ENCODE peak calls at places on chromosomes 1 and 21, in nine cellular contexts. T, R, X, P, M, V, H, F and Y are unnamed samples. For H3K9me3, the result is how much of the 10 kb centered on the place peaks cover.

GRCh38 chr1:9687876-9688582 is 36.5 kb downstream of the PIK3CD start:
- DNase-seq in H (peak), X (peak), R (no peak), V (no peak), P (peak), T (no peak), M (peak), F (no peak), Y (no peak)

GRCh38 chr1:201539561-201540404 is 856 bp downstream of the NAV1 start:
- DNase-seq in T (peak), M (no peak), H (peak), V (no peak), X (no peak), P (peak), F (no peak), R (peak), Y (peak)

GRCh38 chr1:54311506-54311905 is 94.7 kb downstream of the SSBP3 start:
- DNase-seq in M (no peak), V (no peak), H (no peak), T (no peak), R (no peak), X (no peak), F (no peak), P (no peak), Y (no peak)

GRCh38 chr1:208110296-208110695 is 133.9 kb downstream of the PLXNA2 start:
- DNase-seq in F (no peak), V (no peak), R (no peak), T (no peak), X (no peak), M (no peak), H (no peak), P (no peak), Y (no peak)

GRCh38 chr1:37423810-37424209 is 50.6 kb upstream of the ZC3H12A start:
- DNase-seq in M (peak), P (no peak), F (no peak), X (no peak), H (no peak), V (no peak), R (no peak), T (no peak), Y (peak)

GRCh38 chr1:20723159-20723536 is 5.3 kb upstream of the KIF17 start:
- DNase-seq in P (no peak), M (no peak), X (no peak), R (no peak), H (no peak), T (no peak), V (no peak), F (no peak), Y (no peak)

GRCh38 chr1:36055706-36056105 is 28.2 kb upstream of the TEKT2 start:
- DNase-seq in R (no peak), H (no peak), M (no peak), X (no peak), P (no peak), T (no peak), F (no peak), V (no peak), Y (no peak)

GRCh38 chr1:147647796-147648633 is 22.3 kb downstream of the ACP6 start:
- DNase-seq in V (no peak), R (no peak), P (no peak), X (no peak), M (no peak), H (no peak), T (no peak), F (no peak), Y (no peak)

GRCh38 chr1:231810415-231810814 is 183.8 kb downstream of the DISC1 start:
- DNase-seq in M (no peak), R (no peak), X (no peak), H (no peak), P (no peak), T (no peak), F (no peak), V (no peak), Y (no peak)

GRCh38 chr21:33025106-33025470 is 647 bp upstream of the OLIG2 start:
- DNase-seq in V (no peak), M (no peak), T (no peak), F (no peak), H (no peak), P (no peak), X (no peak), R (no peak), Y (no peak)

GRCh38 chr1:109527846-109528245 is 11.8 kb upstream of the GPR61 start:
- DNase-seq in F (no peak), P (no peak), M (no peak), H (no peak), T (no peak), X (no peak), R (no peak), V (no peak), Y (no peak)

GRCh38 chr1:4052657-4053056 is 152.6 kb upstream of the C1orf174 start:
- DNase-seq in R (no peak), T (no peak), F (no peak), M (no peak), P (no peak), H (peak), X (no peak), V (no peak), Y (no peak)

GRCh38 chr1:167095368-167095767 is 1.5 kb downstream of the STYXL2 start:
- DNase-seq in P (peak), X (peak), F (no peak), R (peak), H (no peak), T (no peak), M (no peak), V (no peak), Y (no peak)

GRCh38 chr21:46195595-46196195 is 11.4 kb upstream of the SPATC1L start:
- DNase-seq in M (no peak), X (no peak), P (no peak), R (no peak), V (no peak), H (peak), F (no peak), T (peak), Y (no peak)

GRCh38 chr1:218865591-218865990 is 308.1 kb upstream of the LYPLAL1 start:
- DNase-seq in H (no peak), T (no peak), P (peak), F (no peak), M (no peak), R (peak), X (peak), V (no peak), Y (peak)

GRCh38 chr1:228456252-228457016 is 30.7 kb upstream of the RNF187 start:
- DNase-seq in M (no peak), T (no peak), X (no peak), H (no peak), V (no peak), P (no peak), F (no peak), R (no peak), Y (no peak)

GRCh38 chr21:9839011-9839661 is 682.2 kb upstream of the TPTE start:
- DNase-seq in X (no peak), M (peak), R (no peak), T (peak), P (peak), H (peak), F (no peak), V (no peak), Y (peak)

GRCh38 chr1:17763995-17764394 is 8.9 kb downstream of the ACTL8 start:
- DNase-seq in T (no peak), H (no peak), F (no peak), V (no peak), P (no peak), X (no peak), R (no peak), M (peak), Y (no peak)

GRCh38 chr1:17757426-17757825 is 2.3 kb downstream of the ACTL8 start:
- DNase-seq in H (no peak), P (no peak), T (no peak), X (no peak), V (no peak), F (no peak), R (no peak), M (no peak), Y (no peak)

GRCh38 chr1:17762313-17762712 is 7.2 kb downstream of the ACTL8 start:
- DNase-seq in V (no peak), M (peak), X (no peak), T (no peak), P (no peak), F (no peak), R (no peak), H (no peak), Y (no peak)

GRCh38 chr1:17755120-17755519 is at the start of gene ACTL8:
- DNase-seq in P (no peak), V (no peak), F (no peak), H (no peak), T (no peak), R (no peak), M (peak), X (no peak), Y (peak)

GRCh38 chr1:17759114-17759513 is 4.0 kb downstream of the ACTL8 start:
- DNase-seq in H (no peak), M (peak), R (peak), P (no peak), X (no peak), F (no peak), T (no peak), V (no peak), Y (peak)
- H3K9me3 ChIP-seq in H (under half), M (under half), R (under half), P (under half), X (under half), F (under half), T (half or more), V (under half), Y (under half)

GRCh38 chr1:248756151-248756550 is 592 bp upstream of the LYPD8 start:
- DNase-seq in V (no peak), R (no peak), X (no peak), P (no peak), T (no peak), M (no peak), F (no peak), H (no peak), Y (no peak)
- H3K9me3 ChIP-seq in V (under half), R (under half), X (under half), P (under half), T (under half), M (under half), F (under half), H (under half), Y (under half)

GRCh38 chr21:38123626-38124025 is 133.2 kb upstream of the KCNJ15 start:
- DNase-seq in V (no peak), R (no peak), H (no peak), X (no peak), M (no peak), T (no peak), P (no peak), F (no peak), Y (no peak)

GRCh38 chr21:38120984-38121855 is 135.6 kb upstream of the KCNJ15 start:
- DNase-seq in T (no peak), R (no peak), V (no peak), X (no peak), M (no peak), P (no peak), H (no peak), F (no peak), Y (peak)

GRCh38 chr21:38115870-38116269 is 140.9 kb upstream of the KCNJ15 start:
- DNase-seq in V (no peak), T (no peak), M (no peak), P (no peak), F (no peak), R (no peak), X (no peak), H (no peak), Y (no peak)

GRCh38 chr21:38121888-38122705 is 134.7 kb upstream of the KCNJ15 start:
- DNase-seq in F (no peak), X (no peak), R (no peak), P (no peak), H (no peak), M (no peak), V (no peak), T (no peak), Y (no peak)

DNA sequence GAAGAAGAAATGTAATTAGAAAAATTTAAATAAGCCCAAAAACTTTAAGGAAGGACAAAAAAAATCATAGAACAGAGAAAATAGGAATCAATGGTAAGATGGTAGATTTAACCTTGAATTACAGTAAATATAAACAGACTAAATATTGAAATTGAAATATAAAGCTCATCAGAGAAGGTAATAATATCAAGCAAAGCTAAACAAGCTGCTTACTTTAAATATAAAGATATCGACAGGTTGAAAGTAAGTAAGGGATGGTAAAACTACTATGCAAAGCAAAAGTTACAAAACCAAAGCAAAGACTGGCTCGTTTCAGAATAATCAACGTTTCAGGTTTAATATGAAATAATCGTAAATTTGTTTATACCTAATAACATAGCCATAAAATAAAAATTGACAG is 137.0 kb upstream of the KCNJ15 start:
- DNase-seq in M (no peak), H (no peak), T (no peak), X (no peak), F (no peak), P (no peak), R (no peak), V (no peak), Y (no peak)
- H3K9me3 ChIP-seq in M (under half), H (under half), T (under half), X (under half), F (under half), P (under half), R (under half), V (under half), Y (under half)

DNA sequence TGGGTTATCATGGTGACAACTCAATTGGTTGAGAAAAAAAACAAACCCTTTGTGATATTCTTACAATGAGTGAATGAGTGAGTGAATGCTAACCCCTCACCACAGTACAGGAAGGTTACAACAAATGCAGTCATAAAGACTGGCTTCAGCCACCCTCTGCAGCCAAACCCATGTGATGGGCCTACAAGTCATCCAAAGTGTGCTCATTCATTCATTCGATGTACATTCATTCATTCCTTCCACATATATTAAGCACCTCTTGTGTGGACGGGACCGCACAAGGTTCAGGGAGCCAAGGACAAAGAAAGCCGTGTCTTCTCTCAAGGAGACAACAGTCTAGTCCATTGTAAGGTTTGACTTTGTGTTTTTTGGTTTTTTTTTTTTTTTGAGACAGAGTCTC is 49.4 kb downstream of the WDR4 start:
- DNase-seq in X (no peak), T (no peak), H (no peak), R (no peak), F (no peak), M (peak), P (no peak), V (no peak), Y (no peak)
- H3K9me3 ChIP-seq in X (under half), T (under half), H (under half), R (under half), F (under half), M (under half), P (under half), V (under half), Y (under half)

GRCh38 chr1:125085720-125086591 is 3901.2 kb downstream of the SRGAP2C start:
- DNase-seq in R (no peak), F (no peak), T (no peak), P (no peak), V (no peak), H (peak), M (peak), X (no peak), Y (no peak)

DNA sequence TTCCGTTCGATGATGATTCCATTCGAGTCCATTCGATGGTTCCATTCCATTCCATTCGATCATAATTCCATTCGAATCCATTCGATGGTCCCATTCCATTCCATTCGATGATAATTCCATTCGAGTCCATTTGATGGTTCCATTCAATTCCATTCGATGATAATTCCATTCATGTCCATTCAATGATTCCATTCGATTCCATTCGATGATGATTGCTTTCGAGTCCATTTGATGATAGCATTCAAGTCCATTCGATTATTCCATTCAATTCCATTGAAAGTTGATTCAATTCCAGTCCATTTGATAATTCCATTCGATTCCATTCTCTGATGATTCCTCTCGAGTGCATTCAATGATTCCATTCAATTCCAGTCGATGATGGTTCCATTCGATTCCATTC is 3895.3 kb downstream of the SRGAP2C start:
- DNase-seq in T (no peak), F (no peak), M (no peak), X (no peak), H (no peak), P (no peak), R (no peak), V (no peak), Y (no peak)
- H3K9me3 ChIP-seq in T (under half), F (under half), M (under half), X (half or more), H (under half), P (half or more), R (under half), V (under half), Y (under half)

GRCh38 chr21:15383588-15383987 is 318.8 kb upstream of the NRIP1 start:
- DNase-seq in X (no peak), V (no peak), P (no peak), F (no peak), T (no peak), M (no peak), H (no peak), R (no peak), Y (no peak)
- H3K9me3 ChIP-seq in X (under half), V (under half), P (under half), F (under half), T (under half), M (under half), H (under half), R (under half), Y (under half)

GRCh38 chr21:14070049-14070893 is 140.5 kb downstream of the LIPI start:
- DNase-seq in R (no peak), T (peak), V (no peak), M (no peak), F (no peak), P (no peak), H (no peak), X (no peak), Y (no peak)

GRCh38 chr21:14072761-14073535 is 137.8 kb downstream of the LIPI start:
- DNase-seq in X (no peak), P (no peak), R (no peak), T (no peak), F (no peak), H (no peak), V (no peak), M (no peak), Y (no peak)

GRCh38 chr21:14071902-14072734 is 138.6 kb downstream of the LIPI start:
- DNase-seq in V (no peak), F (no peak), T (no peak), R (no peak), X (no peak), H (no peak), M (no peak), P (no peak), Y (no peak)

GRCh38 chr21:14073615-14074014 is 137.1 kb downstream of the LIPI start:
- DNase-seq in X (no peak), R (no peak), P (no peak), F (no peak), M (no peak), V (no peak), H (no peak), T (no peak), Y (no peak)

GRCh38 chr21:14070968-14071367 is 139.8 kb downstream of the LIPI start:
- DNase-seq in F (no peak), V (no peak), T (peak), P (no peak), H (no peak), M (no peak), X (no peak), R (no peak), Y (no peak)
- H3K9me3 ChIP-seq in F (under half), V (under half), T (under half), P (under half), H (under half), M (under half), X (under half), R (under half), Y (under half)

DNA sequence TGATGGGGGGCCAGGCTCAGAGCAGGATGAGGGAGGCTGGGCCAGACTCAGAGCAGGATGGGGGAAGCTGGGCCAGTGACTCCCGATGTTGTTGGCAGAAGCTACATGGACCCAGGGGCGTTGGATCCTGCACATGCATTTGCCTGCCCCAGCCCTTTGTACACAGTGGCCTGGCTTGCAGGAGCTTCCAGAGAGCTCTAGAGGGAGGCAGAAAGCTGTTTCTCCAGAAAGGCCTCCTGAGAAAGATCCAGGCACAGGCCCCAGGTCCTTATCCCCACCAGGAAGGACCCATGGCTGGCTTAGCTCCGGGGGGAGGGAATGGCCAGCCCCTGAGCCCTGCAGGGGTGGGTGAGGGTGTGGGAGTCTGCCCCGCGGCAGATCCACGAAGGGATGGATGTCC is 106.6 kb upstream of the ACTRT2 start:
- DNase-seq in M (no peak), F (no peak), R (no peak), V (no peak), X (no peak), T (no peak), P (peak), H (no peak), Y (peak)
- H3K9me3 ChIP-seq in M (under half), F (under half), R (under half), V (under half), X (half or more), T (under half), P (under half), H (under half), Y (under half)